ENCODE peak calls at places on chromosomes 1 and 21, in five cellular contexts. I is fibroblast of pulmonary artery, C is cardiac fibroblast, N is Calu3, A is mucosa of descending colon. X is an unnamed sample.

GRCh38 chr21:46130721-46131720 is 24.4 kb downstream of the FTCD start:
- DNase-seq in C (peak; percentile 38), N (no peak), A (peak; percentile 40), I (no peak), X (no peak)

GRCh38 chr1:161166669-161167548 is 683 bp downstream of the PPOX start:
- DNase-seq in I (no peak), C (no peak), N (peak; percentile 31), A (no peak), X (no peak)

GRCh38 chr1:203906932-203907331 is 45.5 kb downstream of the SNRPE start:
- DNase-seq in C (peak; percentile 94), I (peak; percentile 91), A (no peak), N (peak; percentile 31), X (no peak)

GRCh38 chr21:29639366-29640232 is 300.2 kb downstream of the GRIK1 start:
- DNase-seq in N (no peak), C (no peak), I (no peak), A (no peak), X (no peak)

GRCh38 chr21:43269461-43269860 is 100.7 kb downstream of the CRYAA start:
- DNase-seq in N (peak; percentile 18), C (no peak), I (no peak), A (peak; percentile 34), X (no peak)

GRCh38 chr1:222928212-222928611 is 113.4 kb downstream of the DISP1 start:
- DNase-seq in I (peak; percentile 58), A (no peak), C (peak; percentile 60), N (no peak), X (no peak)

GRCh38 chr1:151705739-151706463 is 10.7 kb downstream of the CELF3 start:
- DNase-seq in C (peak; percentile 27), I (no peak), N (no peak), A (no peak), X (no peak)

GRCh38 chr1:1758692-1759455 is 19.4 kb downstream of the NADK start:
- DNase-seq in N (peak; percentile 95), A (peak; percentile 96), C (no peak), I (no peak), X (no peak)

GRCh38 chr21:32320726-32321125 is 22.1 kb downstream of the MRAP start:
- DNase-seq in N (no peak), A (no peak), I (no peak), C (no peak), X (no peak)

GRCh38 chr1:110150330-110151174 is at the start of gene SLC6A17:
- DNase-seq in N (peak; percentile 47), I (peak; percentile 45), A (no peak), C (peak; percentile 67), X (no peak)

GRCh38 chr1:202571719-202572339 is 138.4 kb downstream of the SYT2 start:
- DNase-seq in C (peak; percentile 71), I (peak; percentile 76), N (peak; percentile 60), A (no peak), X (no peak)

GRCh38 chr1:145986551-145986950 is 9.8 kb downstream of the TXNIP start:
- DNase-seq in I (no peak), C (no peak), A (no peak), N (no peak), X (no peak)

GRCh38 chr1:167881069-167881468 is 32.9 kb downstream of the ADCY10 start:
- DNase-seq in I (peak; percentile 42), A (no peak), C (peak; percentile 58), N (no peak), X (no peak)

GRCh38 chr1:232378266-232379041 is 251.5 kb downstream of the SIPA1L2 start:
- DNase-seq in A (no peak), C (no peak), I (no peak), N (no peak), X (no peak)

GRCh38 chr1:29912413-29912812 is 676.1 kb downstream of the PTPRU start:
- DNase-seq in C (peak; percentile 15), A (no peak), I (peak; percentile 45), N (peak; percentile 51), X (no peak)

GRCh38 chr1:70091811-70092210 is 113.6 kb downstream of the LRRC40 start:
- DNase-seq in C (no peak), I (no peak), N (no peak), A (no peak), X (no peak)

GRCh38 chr1:214476958-214477870 is 74.2 kb downstream of the PTPN14 start:
- DNase-seq in A (no peak), C (peak; percentile 97), N (peak; percentile 30), I (peak; percentile 81), X (no peak)

GRCh38 chr1:176515310-176515709 is 52.3 kb downstream of the PAPPA2 start:
- DNase-seq in C (peak; percentile 48), N (no peak), A (no peak), I (peak; percentile 7), X (no peak)

GRCh38 chr1:17826165-17826488 is 71.0 kb downstream of the ACTL8 start:
- DNase-seq in I (peak; percentile 42), C (peak; percentile 51), A (peak; percentile 57), N (peak; percentile 52), X (no peak)

GRCh38 chr1:6260961-6261614 is at the start of gene GPR153:
- DNase-seq in A (no peak), C (no peak), N (peak; percentile 35), I (peak; percentile 28), X (no peak)

GRCh38 chr21:44757731-44758130 is 43.9 kb downstream of the UBE2G2 start:
- DNase-seq in N (no peak), I (no peak), C (no peak), A (no peak), X (no peak)

GRCh38 chr1:109161836-109162606 is 48.1 kb downstream of the ELAPOR1 start:
- DNase-seq in C (peak; percentile 76), N (no peak), I (peak; percentile 88), A (no peak), X (no peak)

GRCh38 chr1:84603941-84604830 is 29.9 kb upstream of the CTBS start:
- DNase-seq in N (peak; percentile 38), C (peak; percentile 94), I (peak; percentile 90), A (no peak), X (no peak)

GRCh38 chr1:233005703-233006102 is 55.3 kb downstream of the NTPCR start:
- DNase-seq in A (no peak), C (peak; percentile 58), I (peak; percentile 32), N (no peak), X (no peak)

GRCh38 chr1:62370594-62370993 is 51.4 kb upstream of the KANK4 start:
- DNase-seq in C (no peak), N (no peak), I (no peak), A (no peak), X (no peak)

GRCh38 chr1:199410462-199410861 is 617.0 kb upstream of the NR5A2 start:
- DNase-seq in I (no peak), A (no peak), C (no peak), N (no peak), X (no peak)

GRCh38 chr1:235295902-235296350 is 32.1 kb downstream of the ARID4B start:
- DNase-seq in N (peak; percentile 62), C (peak; percentile 67), A (no peak), I (peak; percentile 17), X (no peak)

GRCh38 chr1:156012051-156012817 is 8.5 kb downstream of the SSR2 start:
- DNase-seq in A (no peak), I (no peak), N (no peak), C (no peak), X (no peak)
- TF ChIP-seq CTCF in A (no peak), I (no peak), N (no peak), C (no peak), X (no peak)

GRCh38 chr1:92065042-92065441 is 10.2 kb downstream of the SETSIP start:
- DNase-seq in I (no peak), A (no peak), N (no peak), C (no peak), X (no peak)
- TF ChIP-seq CTCF in I (peak; percentile 7), A (no peak), N (no peak), C (no peak), X (no peak)

GRCh38 chr1:32448773-32449456 is 16.0 kb upstream of the ZBTB8B start:
- DNase-seq in N (peak; percentile 76), A (no peak), I (peak; percentile 25), C (peak; percentile 17), X (no peak)

DNA sequence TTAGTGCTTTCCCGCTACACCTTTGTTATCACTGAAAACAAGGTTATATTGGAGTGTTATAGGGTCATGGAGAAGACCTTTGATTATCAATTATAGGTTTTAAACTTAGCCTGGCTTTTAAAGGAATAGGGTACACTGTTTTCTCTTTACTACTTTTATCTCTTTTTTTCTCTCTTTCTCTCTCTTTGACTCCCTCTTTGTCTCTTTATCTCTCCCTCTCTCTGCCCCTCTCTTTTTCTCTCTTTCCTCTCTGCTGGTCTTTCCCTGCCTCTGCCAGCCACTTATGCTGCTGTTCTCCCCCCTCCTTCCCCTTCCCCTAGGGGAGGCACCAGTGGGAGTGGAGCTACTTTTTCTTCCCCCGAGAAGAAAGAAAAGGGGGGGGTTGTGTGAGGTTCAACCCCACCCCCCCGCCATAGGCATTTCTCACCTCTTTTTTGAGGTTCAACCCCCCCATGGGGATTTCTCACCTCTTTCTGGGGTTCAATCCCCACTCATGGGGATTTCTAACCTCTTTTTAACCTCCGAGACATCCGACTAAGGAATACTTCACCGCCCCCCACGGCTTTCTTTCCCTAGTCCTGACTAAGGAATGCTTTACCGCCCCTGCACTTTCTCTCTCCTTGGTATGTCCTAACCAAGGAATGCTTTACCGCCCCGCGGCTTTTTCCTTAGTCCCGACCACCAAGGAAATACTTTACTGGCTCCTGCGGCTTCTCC is 17.2 kb upstream of the ZBTB8B start:
- DNase-seq in I (peak; percentile 75), A (no peak), C (peak; percentile 60), N (peak; percentile 9), X (no peak)
- TF ChIP-seq CTCF in I (no peak), A (no peak), C (no peak), N (no peak), X (no peak)

DNA sequence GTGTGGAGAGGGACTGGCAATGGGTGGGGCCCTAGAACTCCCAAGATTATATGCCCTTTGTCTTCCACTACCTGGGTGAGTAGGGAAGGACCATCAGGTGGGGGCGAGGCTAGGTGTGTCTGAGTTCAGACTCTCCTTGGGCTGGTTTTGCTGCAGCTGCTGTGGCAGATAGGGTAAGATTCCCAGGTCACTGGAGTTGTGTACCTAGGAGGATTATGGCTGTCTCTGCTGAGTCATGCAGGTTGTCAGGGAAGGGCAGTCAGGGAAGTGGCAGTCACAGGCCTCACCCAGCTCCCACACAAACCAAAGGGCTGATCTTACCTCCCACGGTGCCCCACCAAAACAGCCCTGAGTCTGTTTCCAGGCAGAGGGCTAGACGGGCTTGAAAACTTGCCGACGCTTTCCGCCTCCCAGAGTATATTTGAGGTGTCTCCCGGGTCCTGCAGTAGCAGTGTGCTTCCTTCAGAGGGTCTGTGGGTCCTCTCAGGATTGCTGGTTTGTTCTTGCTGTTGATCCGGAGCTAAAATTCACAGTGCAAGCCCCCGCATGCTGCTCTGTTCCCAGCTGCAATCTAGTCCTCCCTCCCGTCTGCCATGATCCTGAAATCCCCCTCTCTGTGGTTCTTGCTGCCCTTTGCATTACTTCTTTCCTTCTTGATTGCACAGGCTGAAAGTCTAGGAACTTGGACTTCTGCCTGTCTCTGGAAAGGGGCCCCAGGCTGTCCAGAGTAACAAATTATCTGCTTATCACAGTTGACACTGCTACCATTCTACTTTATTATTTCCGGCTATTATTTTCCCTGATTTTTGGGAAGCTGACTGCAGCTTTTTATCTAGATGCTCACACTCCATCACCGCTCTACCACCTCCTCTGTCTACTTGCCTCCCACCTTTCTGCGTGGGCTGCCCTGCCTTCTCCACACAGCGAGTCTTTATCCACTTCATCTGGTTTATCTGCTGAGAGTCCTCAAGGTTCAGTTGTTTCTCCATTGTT is 201.8 kb upstream of the PLXNA2 start:
- DNase-seq in N (peak; percentile 5), I (no peak), A (peak; percentile 77), C (no peak), X (no peak)
- TF ChIP-seq CTCF in N (no peak), I (no peak), A (no peak), C (no peak), X (no peak)